ENCODE peak calls at places on chromosomes 5 and 9, in six cellular contexts. One of them, this sample, is unnamed.
A peak's percentile ranks its signal among the peaks of the same experiment; 100 is the strongest.

GRCh38 chr5:67815455-67816391 is 399.8 kb upstream of the PIK3R1 start:
- DNase-seq in heart right ventricle: no peak
- DNase-seq in psoas muscle: no peak
- DNase-seq in fibroblast of villous mesenchyme: no peak
- DNase-seq in sigmoid colon: no peak
- DNase-seq in AG10803: peak; percentile 41
- DNase-seq in this sample: peak; percentile 17

GRCh38 chr9:105835721-105836120 is 141.4 kb downstream of the TMEM38B start:
- DNase-seq in AG10803: no peak
- DNase-seq in fibroblast of villous mesenchyme: no peak
- DNase-seq in sigmoid colon: no peak
- DNase-seq in heart right ventricle: no peak
- DNase-seq in psoas muscle: no peak
- DNase-seq in this sample: peak; percentile 17

GRCh38 chr9:22171691-22172090 is 162.6 kb upstream of the CDKN2B start:
- DNase-seq in AG10803: no peak
- DNase-seq in heart right ventricle: no peak
- DNase-seq in sigmoid colon: no peak
- DNase-seq in psoas muscle: no peak
- DNase-seq in fibroblast of villous mesenchyme: no peak
- DNase-seq in this sample: no peak

GRCh38 chr5:107582625-107583024 is 88.1 kb downstream of the EFNA5 start:
- DNase-seq in sigmoid colon: no peak
- DNase-seq in AG10803: no peak
- DNase-seq in psoas muscle: no peak
- DNase-seq in fibroblast of villous mesenchyme: no peak
- DNase-seq in heart right ventricle: no peak
- DNase-seq in this sample: no peak

GRCh38 chr5:137075163-137075970 is 423.8 kb downstream of the SPOCK1 start:
- DNase-seq in fibroblast of villous mesenchyme: peak; percentile 33
- DNase-seq in heart right ventricle: peak; percentile 51
- DNase-seq in psoas muscle: no peak
- DNase-seq in sigmoid colon: no peak
- DNase-seq in AG10803: no peak
- DNase-seq in this sample: peak; percentile 10

GRCh38 chr5:125685771-125686170 is 737.4 kb upstream of the GRAMD2B start:
- DNase-seq in sigmoid colon: no peak
- DNase-seq in heart right ventricle: no peak
- DNase-seq in AG10803: no peak
- DNase-seq in fibroblast of villous mesenchyme: no peak
- DNase-seq in psoas muscle: no peak
- DNase-seq in this sample: peak; percentile 33

GRCh38 chr9:21688108-21689102 is 114.0 kb upstream of the MTAP start:
- DNase-seq in AG10803: peak; percentile 98
- DNase-seq in fibroblast of villous mesenchyme: peak; percentile 72
- DNase-seq in sigmoid colon: no peak
- DNase-seq in heart right ventricle: no peak
- DNase-seq in psoas muscle: peak; percentile 59
- DNase-seq in this sample: peak; percentile 70

GRCh38 chr5:176447538-176447981 is 625 bp upstream of the FAF2 start:
- DNase-seq in sigmoid colon: no peak
- DNase-seq in heart right ventricle: no peak
- DNase-seq in AG10803: no peak
- DNase-seq in fibroblast of villous mesenchyme: no peak
- DNase-seq in psoas muscle: no peak
- DNase-seq in this sample: no peak

GRCh38 chr5:151923865-151924264 is 786 bp downstream of the GLRA1 start:
- DNase-seq in AG10803: no peak
- DNase-seq in psoas muscle: no peak
- DNase-seq in sigmoid colon: no peak
- DNase-seq in heart right ventricle: no peak
- DNase-seq in fibroblast of villous mesenchyme: no peak
- DNase-seq in this sample: peak; percentile 33

GRCh38 chr9:93077811-93078210 is 18.2 kb upstream of the CARD19 start:
- DNase-seq in psoas muscle: no peak
- DNase-seq in fibroblast of villous mesenchyme: no peak
- DNase-seq in sigmoid colon: no peak
- DNase-seq in AG10803: no peak
- DNase-seq in heart right ventricle: no peak
- DNase-seq in this sample: no peak

GRCh38 chr9:93080406-93080805 is 15.6 kb upstream of the CARD19 start:
- DNase-seq in psoas muscle: no peak
- DNase-seq in fibroblast of villous mesenchyme: no peak
- DNase-seq in sigmoid colon: peak; percentile 40
- DNase-seq in AG10803: no peak
- DNase-seq in heart right ventricle: no peak
- DNase-seq in this sample: no peak

GRCh38 chr9:93077367-93077766 is 18.6 kb upstream of the CARD19 start:
- DNase-seq in AG10803: no peak
- DNase-seq in fibroblast of villous mesenchyme: no peak
- DNase-seq in heart right ventricle: no peak
- DNase-seq in sigmoid colon: no peak
- DNase-seq in psoas muscle: no peak
- DNase-seq in this sample: no peak

GRCh38 chr9:93081081-93081529 is 14.9 kb upstream of the CARD19 start:
- DNase-seq in fibroblast of villous mesenchyme: no peak
- DNase-seq in sigmoid colon: peak; percentile 55
- DNase-seq in AG10803: peak; percentile 44
- DNase-seq in heart right ventricle: no peak
- DNase-seq in psoas muscle: no peak
- DNase-seq in this sample: peak; percentile 33

GRCh38 chr9:93079371-93079770 is 16.6 kb upstream of the CARD19 start:
- DNase-seq in heart right ventricle: no peak
- DNase-seq in AG10803: no peak
- DNase-seq in psoas muscle: no peak
- DNase-seq in sigmoid colon: peak; percentile 44
- DNase-seq in fibroblast of villous mesenchyme: no peak
- DNase-seq in this sample: no peak
- TF ChIP-seq CTCF in heart right ventricle: no peak
- TF ChIP-seq CTCF in AG10803: no peak
- TF ChIP-seq CTCF in psoas muscle: no peak
- TF ChIP-seq CTCF in sigmoid colon: no peak
- TF ChIP-seq CTCF in fibroblast of villous mesenchyme: no peak
- TF ChIP-seq CTCF in this sample: no peak

DNA sequence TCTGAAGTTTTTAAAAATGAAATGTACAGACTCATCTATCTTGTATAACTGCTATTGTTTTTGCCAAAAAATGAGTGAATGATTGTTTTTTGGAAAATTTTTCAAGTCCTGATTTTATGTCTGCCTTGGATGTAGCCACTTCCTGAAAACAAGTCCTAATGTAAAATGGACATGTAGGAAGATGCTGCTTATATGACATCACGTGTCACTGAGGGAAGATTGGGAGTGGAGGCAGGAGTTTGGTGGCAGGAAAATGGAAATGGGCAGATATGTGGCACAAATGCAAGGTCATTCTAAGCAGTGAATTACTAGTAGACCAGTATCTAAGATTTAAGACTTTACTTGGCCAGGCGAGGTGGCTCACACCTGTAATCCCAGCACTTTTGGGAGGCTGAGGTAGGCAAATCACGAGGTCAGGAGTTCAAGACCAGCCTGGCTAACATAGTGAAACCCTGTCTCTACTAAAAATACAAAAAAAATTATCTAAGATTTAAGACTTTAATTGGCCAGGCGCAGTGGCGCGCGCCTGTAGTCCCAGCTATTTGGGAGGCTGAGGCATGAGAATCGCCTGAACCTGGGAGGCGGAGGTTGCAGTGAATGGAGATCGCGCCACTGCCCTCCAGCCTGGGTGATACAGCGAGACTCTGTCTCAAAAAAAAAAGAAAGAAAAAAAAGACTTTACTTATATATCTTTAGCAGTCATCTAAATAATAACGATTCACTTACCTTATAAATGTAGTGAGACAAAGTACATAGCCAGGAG is 3.4 kb downstream of the DAPK1 start:
- DNase-seq in sigmoid colon: no peak
- DNase-seq in psoas muscle: no peak
- DNase-seq in heart right ventricle: no peak
- DNase-seq in fibroblast of villous mesenchyme: no peak
- DNase-seq in AG10803: no peak
- DNase-seq in this sample: no peak
- H3K4me3 ChIP-seq in sigmoid colon: no peak overlapping the region
- H3K4me3 ChIP-seq in psoas muscle: no peak overlapping the region
- H3K4me3 ChIP-seq in heart right ventricle: no peak overlapping the region
- H3K4me3 ChIP-seq in fibroblast of villous mesenchyme: no peak overlapping the region
- H3K4me3 ChIP-seq in AG10803: no peak overlapping the region
- H3K4me3 ChIP-seq in this sample: no peak overlapping the region

GRCh38 chr9:32378496-32378895 is 5.9 kb upstream of the ACO1 start:
- DNase-seq in fibroblast of villous mesenchyme: peak; percentile 81
- DNase-seq in AG10803: peak; percentile 77
- DNase-seq in psoas muscle: no peak
- DNase-seq in heart right ventricle: no peak
- DNase-seq in sigmoid colon: no peak
- DNase-seq in this sample: peak; percentile 91
- TF ChIP-seq CTCF in fibroblast of villous mesenchyme: peak; percentile 90
- TF ChIP-seq CTCF in AG10803: peak; percentile 96
- TF ChIP-seq CTCF in psoas muscle: peak; percentile 79
- TF ChIP-seq CTCF in heart right ventricle: peak; percentile 68
- TF ChIP-seq CTCF in sigmoid colon: peak; percentile 63
- TF ChIP-seq CTCF in this sample: peak; percentile 92

GRCh38 chr9:128371622-128372117 is 496 bp downstream of the URM1 start:
- DNase-seq in fibroblast of villous mesenchyme: peak; percentile 10
- DNase-seq in sigmoid colon: no peak
- DNase-seq in AG10803: no peak
- DNase-seq in heart right ventricle: no peak
- DNase-seq in psoas muscle: no peak
- DNase-seq in this sample: peak; percentile 30

GRCh38 chr9:128372784-128373183 is 1.6 kb downstream of the URM1 start:
- DNase-seq in psoas muscle: no peak
- DNase-seq in sigmoid colon: no peak
- DNase-seq in AG10803: no peak
- DNase-seq in heart right ventricle: no peak
- DNase-seq in fibroblast of villous mesenchyme: peak; percentile 67
- DNase-seq in this sample: peak; percentile 53

GRCh38 chr9:128370752-128371621 is at the start of gene URM1:
- DNase-seq in sigmoid colon: peak; percentile 97
- DNase-seq in heart right ventricle: peak; percentile 96
- DNase-seq in psoas muscle: peak; percentile 98
- DNase-seq in AG10803: peak; percentile 96
- DNase-seq in fibroblast of villous mesenchyme: peak; percentile 97
- DNase-seq in this sample: peak; percentile 96

GRCh38 chr9:128370367-128370751 is 815 bp upstream of the URM1 start:
- DNase-seq in AG10803: no peak
- DNase-seq in heart right ventricle: no peak
- DNase-seq in fibroblast of villous mesenchyme: no peak
- DNase-seq in psoas muscle: no peak
- DNase-seq in sigmoid colon: no peak
- DNase-seq in this sample: peak; percentile 16

DNA sequence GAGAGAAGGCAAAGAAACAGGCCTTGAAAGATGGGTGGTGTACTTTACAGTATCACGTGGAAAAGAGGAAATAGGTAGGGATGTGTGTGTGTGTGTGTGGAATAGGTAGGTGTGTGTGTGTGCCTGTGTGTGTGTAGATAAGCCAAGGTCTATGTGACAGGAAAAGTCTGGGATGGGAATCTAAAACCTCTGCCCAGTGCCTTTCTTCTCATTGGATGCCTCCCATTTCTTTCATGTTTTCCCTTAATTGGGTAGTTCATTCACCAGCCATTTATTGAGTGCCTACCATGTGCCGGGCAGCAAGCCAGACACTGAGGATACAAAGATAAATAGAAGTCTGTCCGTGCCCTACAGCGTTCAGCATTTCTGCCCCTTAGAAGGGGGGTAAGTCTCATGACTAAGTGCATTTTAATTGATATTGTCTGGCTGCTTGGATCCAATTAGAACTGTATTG is 1.0 kb downstream of the URM1 start:
- DNase-seq in psoas muscle: no peak
- DNase-seq in sigmoid colon: no peak
- DNase-seq in fibroblast of villous mesenchyme: no peak
- DNase-seq in heart right ventricle: no peak
- DNase-seq in AG10803: peak; percentile 25
- DNase-seq in this sample: no peak
- H3K4me3 ChIP-seq in psoas muscle: peak overlapping the region; percentile 87
- H3K4me3 ChIP-seq in sigmoid colon: peak overlapping the region; percentile 73
- H3K4me3 ChIP-seq in fibroblast of villous mesenchyme: peak overlapping the region; percentile 99
- H3K4me3 ChIP-seq in heart right ventricle: peak overlapping the region; percentile 90
- H3K4me3 ChIP-seq in AG10803: peak overlapping the region; percentile 99
- H3K4me3 ChIP-seq in this sample: peak overlapping the region; percentile 99